ENCODE peak calls at places on chromosomes 11 and 22, in six cellular contexts. N, Z, D, S, T and Y are unnamed samples.

GRCh38 chr11:95930948-95931347 is 7.0 kb upstream of the MTMR2 start:
- DNase-seq in N (no peak), Z (no peak), D (no peak), S (no peak), T (no peak), Y (no peak)

GRCh38 chr11:62186195-62186594 is 3.8 kb upstream of the SCGB1D1 start:
- DNase-seq in N (no peak), Z (no peak), D (no peak), S (no peak), T (no peak), Y (no peak)

GRCh38 chr11:11211888-11212287 is 141.2 kb downstream of the CSNK2A3 start:
- DNase-seq in N (no peak), Z (no peak), D (no peak), S (no peak), T (no peak), Y (no peak)

GRCh38 chr22:46572911-46573780 is 35.7 kb upstream of the CELSR1 start:
- DNase-seq in N (no peak), Z (no peak), D (no peak), S (no peak), T (no peak), Y (peak; percentile 63)

GRCh38 chr11:44949160-44950035 is 1.3 kb downstream of the TP53I11 start:
- DNase-seq in N (no peak), Z (peak; percentile 68), D (no peak), S (no peak), T (no peak), Y (no peak)

GRCh38 chr11:45658292-45658991 is 7.0 kb downstream of the CHST1 start:
- DNase-seq in N (no peak), Z (peak; percentile 44), D (peak; percentile 87), S (no peak), T (no peak), Y (peak; percentile 34)

GRCh38 chr11:86537541-86538222 is 134.7 kb downstream of the ME3 start:
- DNase-seq in N (no peak), Z (no peak), D (no peak), S (no peak), T (no peak), Y (no peak)

GRCh38 chr11:75249704-75250103 is 9.1 kb downstream of the TPBGL start:
- DNase-seq in N (no peak), Z (no peak), D (no peak), S (peak; percentile 37), T (no peak), Y (no peak)

GRCh38 chr11:113387605-113388211 is at the start of gene ANKK1:
- DNase-seq in N (no peak), Z (peak; percentile 19), D (no peak), S (peak; percentile 72), T (no peak), Y (no peak)

GRCh38 chr22:18032455-18033101 is 8.2 kb upstream of the MICAL3 start:
- DNase-seq in N (no peak), Z (no peak), D (no peak), S (no peak), T (no peak), Y (no peak)

GRCh38 chr11:93193721-93194120 is 4.1 kb downstream of the SLC36A4 start:
- DNase-seq in N (no peak), Z (no peak), D (no peak), S (no peak), T (no peak), Y (no peak)
- TF ChIP-seq EP300 in N (no peak), Z (no peak), D (no peak), S (no peak), T (no peak), Y (no peak)

GRCh38 chr11:100574894-100575769 is 112.0 kb upstream of the ARHGAP42 start:
- DNase-seq in N (no peak), Z (no peak), D (no peak), S (no peak), T (no peak), Y (no peak)
- TF ChIP-seq CTCF in N (no peak), Z (no peak), D (no peak), S (no peak), T (no peak), Y (peak; percentile 5)

DNA sequence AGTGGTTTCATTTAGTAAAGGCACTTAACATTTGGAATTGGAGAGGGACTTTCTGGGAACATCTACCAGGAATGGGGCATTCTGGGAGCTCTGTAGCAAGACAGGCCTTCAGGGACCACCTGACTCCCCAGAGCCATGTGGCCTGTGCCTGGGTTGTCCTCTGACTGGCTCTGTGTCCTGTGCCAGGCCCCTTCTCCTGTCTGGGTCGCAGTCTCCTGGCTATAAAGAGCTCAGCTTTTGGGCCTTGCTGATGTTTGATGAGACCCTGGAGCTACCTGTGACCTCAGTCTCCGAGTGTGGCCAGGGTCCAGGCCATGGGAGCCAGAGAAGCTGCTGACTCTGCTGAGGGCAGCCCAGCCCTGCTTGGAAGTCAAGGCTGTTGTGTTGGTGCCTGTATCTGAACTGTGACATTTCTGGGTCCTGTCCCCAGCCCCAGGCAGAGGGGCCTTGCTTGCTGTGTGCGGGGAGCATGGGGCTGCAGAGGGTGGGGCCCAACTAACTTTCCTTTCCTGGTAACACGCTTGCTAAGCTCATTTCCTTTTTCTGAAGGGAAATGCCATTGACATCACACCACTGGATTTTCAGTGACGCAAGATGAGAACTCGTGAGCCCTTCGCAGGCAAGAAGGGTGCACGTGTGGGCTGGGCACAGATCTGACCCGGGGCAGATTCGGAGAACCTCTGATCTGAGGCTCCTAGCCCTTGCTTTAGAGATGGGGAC is 41.3 kb downstream of the LRRC32 start:
- DNase-seq in N (no peak), Z (peak; percentile 48), D (no peak), S (peak; percentile 78), T (peak; percentile 38), Y (no peak)
- TF ChIP-seq EP300 in N (peak; percentile 88), Z (peak; percentile 60), D (peak; percentile 52), S (no peak), T (peak; percentile 89), Y (no peak)

DNA sequence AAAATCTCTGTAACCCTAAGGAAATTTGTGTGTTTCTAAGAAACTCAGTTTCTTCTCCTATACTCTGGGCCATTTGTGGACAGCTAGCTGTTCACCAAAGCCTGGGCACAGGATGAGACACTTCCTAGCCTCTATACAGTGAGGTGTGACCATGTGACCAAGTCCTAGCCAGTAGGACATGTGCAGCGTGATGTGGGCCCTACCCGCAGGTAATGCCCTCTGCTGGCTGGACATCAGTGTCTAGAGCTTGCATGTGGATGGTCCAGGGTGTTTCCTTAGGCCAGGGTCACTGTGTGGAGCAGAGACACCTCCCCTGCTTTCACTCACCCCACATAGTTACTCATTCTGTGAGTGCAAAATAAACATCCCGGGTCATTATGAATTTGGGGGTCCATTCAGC is 100.5 kb downstream of the LARGE1 start:
- DNase-seq in N (no peak), Z (no peak), D (no peak), S (no peak), T (no peak), Y (no peak)
- TF ChIP-seq CTCF in N (no peak), Z (no peak), D (no peak), S (no peak), T (no peak), Y (no peak)

GRCh38 chr22:21938071-21938822 is 14.4 kb downstream of the PPM1F start:
- DNase-seq in N (peak; percentile 87), Z (peak; percentile 96), D (peak; percentile 98), S (peak; percentile 94), T (peak; percentile 62), Y (peak; percentile 95)
- TF ChIP-seq EP300 in N (peak; percentile 94), Z (no peak), D (no peak), S (no peak), T (peak; percentile 16), Y (no peak)

GRCh38 chr11:8360086-8360828 is 96.6 kb upstream of the LMO1 start:
- DNase-seq in N (no peak), Z (no peak), D (no peak), S (no peak), T (no peak), Y (no peak)
- TF ChIP-seq CTCF in N (no peak), Z (no peak), D (no peak), S (no peak), T (no peak), Y (no peak)

GRCh38 chr11:122317337-122317736 is 201.3 kb upstream of the BLID start:
- DNase-seq in N (no peak), Z (no peak), D (no peak), S (no peak), T (no peak), Y (no peak)
- TF ChIP-seq EP300 in N (no peak), Z (no peak), D (no peak), S (no peak), T (no peak), Y (no peak)

GRCh38 chr11:17414992-17415391 is 26.5 kb upstream of the KCNJ11 start:
- DNase-seq in N (no peak), Z (no peak), D (no peak), S (no peak), T (no peak), Y (no peak)
- TF ChIP-seq CTCF in N (no peak), Z (no peak), D (no peak), S (no peak), T (no peak), Y (no peak)

GRCh38 chr22:38124236-38124974 is 13.9 kb upstream of the BAIAP2L2 start:
- DNase-seq in N (no peak), Z (no peak), D (no peak), S (no peak), T (no peak), Y (no peak)

GRCh38 chr22:38125731-38126344 is 15.4 kb upstream of the BAIAP2L2 start:
- DNase-seq in N (no peak), Z (no peak), D (no peak), S (no peak), T (no peak), Y (no peak)

GRCh38 chr22:38125038-38125610 is 14.6 kb upstream of the BAIAP2L2 start:
- DNase-seq in N (no peak), Z (no peak), D (no peak), S (no peak), T (no peak), Y (no peak)

GRCh38 chr22:38120359-38121110 is 10.1 kb upstream of the BAIAP2L2 start:
- DNase-seq in N (no peak), Z (peak; percentile 58), D (no peak), S (no peak), T (no peak), Y (no peak)

DNA sequence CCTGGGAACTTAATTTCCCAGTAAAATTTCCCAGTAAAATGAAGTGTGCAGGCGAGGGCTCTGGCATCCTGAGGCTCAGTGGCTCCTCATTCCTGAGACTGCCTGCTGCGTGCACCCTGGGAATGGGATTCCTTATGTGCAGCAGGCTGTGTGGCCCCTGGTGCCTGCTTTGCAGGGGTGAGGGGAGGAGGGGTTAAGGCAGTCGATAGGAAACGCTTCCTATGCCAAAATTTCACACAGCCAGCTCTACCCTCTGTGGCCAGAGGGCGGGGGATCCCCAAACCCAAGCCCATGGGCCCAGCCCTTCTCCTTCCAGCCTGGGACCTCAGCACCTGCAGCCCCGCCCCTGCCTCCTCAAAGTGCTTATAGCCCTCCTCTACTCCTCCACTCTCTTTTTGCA is 12.1 kb upstream of the BAIAP2L2 start:
- DNase-seq in N (no peak), Z (no peak), D (no peak), S (no peak), T (no peak), Y (no peak)
- TF ChIP-seq EP300 in N (no peak), Z (no peak), D (no peak), S (no peak), T (no peak), Y (no peak)